ENCODE peak calls at places on chromosomes 12 and 14, in four cellular contexts. A is HL-60, Z is GM12878, T is K562. E is an unnamed sample.

GRCh38 chr14:40093800-40094199 is 661.6 kb upstream of the FBXO33 start:
- DNase-seq in T (no peak), A (no peak), Z (no peak), E (no peak)

GRCh38 chr12:25864287-25864686 is 94.2 kb upstream of the RASSF8 start:
- DNase-seq in Z (no peak), T (no peak), A (no peak), E (no peak)

GRCh38 chr14:74980398-74980745 is 22.3 kb upstream of the EIF2B2 start:
- DNase-seq in A (no peak), T (no peak), Z (no peak), E (no peak)

GRCh38 chr12:111330800-111331752 is 37.8 kb downstream of the PHETA1 start:
- DNase-seq in T (peak; percentile 57), A (no peak), Z (no peak), E (no peak)

GRCh38 chr14:64725879-64726584 is 21.8 kb downstream of the PLEKHG3 start:
- DNase-seq in A (no peak), T (no peak), Z (no peak), E (no peak)

GRCh38 chr12:117240356-117240755 is 50.1 kb upstream of the FBXO21 start:
- DNase-seq in Z (no peak), A (no peak), T (no peak), E (no peak)

GRCh38 chr12:123853401-123854070 is 91.4 kb downstream of the DNAH10 start:
- DNase-seq in T (no peak), Z (no peak), A (no peak), E (no peak)

GRCh38 chr12:64400041-64400440 is 4.2 kb upstream of the XPOT start:
- DNase-seq in T (peak; percentile 46), A (no peak), Z (no peak), E (no peak)

GRCh38 chr12:42483534-42483857 is 106.0 kb downstream of the PRICKLE1 start:
- DNase-seq in T (peak; percentile 51), A (no peak), Z (no peak), E (peak; percentile 49)

GRCh38 chr12:30450872-30451271 is 244.8 kb downstream of the IPO8 start:
- DNase-seq in Z (no peak), T (peak; percentile 45), A (no peak), E (no peak)

GRCh38 chr12:65994318-65994717 is 136.2 kb downstream of the LLPH start:
- DNase-seq in Z (no peak), A (no peak), T (no peak), E (no peak)

GRCh38 chr12:55582066-55582465 is 9.8 kb downstream of the OR2AP1 start:
- DNase-seq in A (no peak), Z (no peak), T (no peak), E (no peak)

GRCh38 chr12:41795910-41796309 is 348.8 kb downstream of the GXYLT1 start:
- DNase-seq in T (no peak), A (no peak), Z (no peak), E (no peak)

GRCh38 chr12:44976246-44976645 is 74.7 kb downstream of the DBX2 start:
- DNase-seq in A (no peak), T (no peak), Z (no peak), E (no peak)

GRCh38 chr12:80708535-80709328 is 1.3 kb downstream of the MYF6 start:
- DNase-seq in Z (no peak), T (no peak), A (peak; percentile 8), E (no peak)

GRCh38 chr12:62192486-62193250 is 67.5 kb upstream of the USP15 start:
- DNase-seq in A (peak; percentile 57), T (peak; percentile 73), Z (peak; percentile 20), E (peak; percentile 46)

GRCh38 chr14:60862283-60862682 is 118.6 kb downstream of the TRMT5 start:
- DNase-seq in A (no peak), T (no peak), Z (no peak), E (no peak)

GRCh38 chr14:88248606-88249005 is 74.5 kb downstream of the KCNK10 start:
- DNase-seq in Z (no peak), A (no peak), T (no peak), E (no peak)

GRCh38 chr14:29740491-29740890 is 187.2 kb downstream of the PRKD1 start:
- DNase-seq in A (no peak), T (no peak), Z (no peak), E (no peak)

GRCh38 chr14:104524726-104525125 is 54.8 kb upstream of the C14orf180 start:
- DNase-seq in Z (no peak), T (no peak), A (no peak), E (no peak)

GRCh38 chr12:109461049-109461845 is 15.9 kb downstream of the KCTD10 start:
- DNase-seq in T (peak; percentile 89), A (peak; percentile 29), Z (no peak), E (no peak)

GRCh38 chr12:72214163-72214562 is 58.0 kb upstream of the TRHDE start:
- DNase-seq in T (no peak), Z (no peak), A (no peak), E (no peak)

GRCh38 chr14:54627325-54627717 is 60.4 kb downstream of the SAMD4A start:
- DNase-seq in Z (no peak), A (no peak), T (no peak), E (peak; percentile 28)

GRCh38 chr12:88552672-88553079 is 27.6 kb downstream of the KITLG start:
- DNase-seq in Z (no peak), T (no peak), A (no peak), E (no peak)

GRCh38 chr14:104150201-104151027 is 12.0 kb downstream of the KIF26A start:
- DNase-seq in Z (no peak), A (no peak), T (no peak), E (no peak)

GRCh38 chr14:77868552-77869300 is 68.8 kb downstream of the ADCK1 start:
- DNase-seq in T (no peak), A (no peak), Z (no peak), E (no peak)

GRCh38 chr14:69924181-69924580 is 45.0 kb downstream of the SMOC1 start:
- DNase-seq in A (no peak), Z (no peak), T (no peak), E (no peak)

DNA sequence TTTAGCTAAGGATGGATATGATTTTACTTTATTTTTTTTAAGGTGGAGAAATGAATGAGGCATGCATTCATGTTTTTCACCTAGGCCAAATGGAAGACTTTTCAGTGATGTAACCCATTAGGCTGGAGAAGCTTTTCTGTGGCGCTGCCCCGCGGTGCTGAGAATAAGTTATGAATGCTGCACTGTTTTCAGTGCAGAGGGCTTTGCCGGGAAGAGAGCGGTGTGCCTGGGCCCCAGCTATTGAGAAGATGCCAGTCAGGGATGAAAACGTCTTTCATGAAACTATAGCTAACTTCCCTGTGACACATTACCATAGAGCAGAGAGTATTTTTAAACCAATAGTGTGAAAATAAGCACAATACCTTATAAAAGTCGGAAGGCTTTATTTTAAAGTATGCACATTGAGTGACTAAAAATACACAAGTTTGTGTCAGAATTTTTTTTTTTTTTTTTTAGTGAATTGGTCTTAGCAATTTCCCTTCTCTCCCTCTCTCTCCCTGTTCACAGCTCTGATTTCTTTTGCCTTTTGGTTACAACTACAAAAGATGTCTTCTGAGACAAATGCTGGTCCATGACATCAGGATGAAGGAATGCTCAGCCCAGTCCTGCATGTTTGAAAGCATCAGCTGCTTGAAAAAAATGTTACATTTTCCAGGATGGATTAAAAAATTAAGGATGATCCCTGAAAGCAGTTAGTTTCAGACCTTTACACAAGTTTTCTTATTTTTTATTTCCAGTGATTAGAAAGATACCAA is 48.3 kb downstream of the NPAS3 start:
- DNase-seq in T (no peak), Z (no peak), A (no peak), E (no peak)
- TF ChIP-seq SPI1 in T (no peak), Z (no peak), A (no peak), E (no peak)

GRCh38 chr14:23557521-23557920 is 1.4 kb downstream of the THTPA start:
- DNase-seq in A (no peak), T (no peak), Z (no peak), E (no peak)

GRCh38 chr14:23559921-23560520 is 4.0 kb downstream of the THTPA start:
- DNase-seq in T (no peak), A (no peak), Z (no peak), E (no peak)

GRCh38 chr14:23558363-23559009 is 2.4 kb downstream of the THTPA start:
- DNase-seq in T (no peak), A (no peak), Z (no peak), E (no peak)

GRCh38 chr14:23557946-23558345 is 1.9 kb downstream of the THTPA start:
- DNase-seq in A (no peak), Z (no peak), T (no peak), E (no peak)

GRCh38 chr14:23559010-23559920 is 3.2 kb downstream of the THTPA start:
- DNase-seq in Z (no peak), A (no peak), T (peak; percentile 69), E (no peak)
- TF ChIP-seq POLR2AphosphoS5 in Z (no peak), A (no peak), T (no peak), E (no peak)

GRCh38 chr14:99573000-99573330 is 31.0 kb downstream of the CCDC85C start:
- DNase-seq in T (no peak), Z (no peak), A (no peak), E (no peak)
- TF ChIP-seq SPI1 in T (no peak), Z (no peak), A (no peak), E (no peak)

DNA sequence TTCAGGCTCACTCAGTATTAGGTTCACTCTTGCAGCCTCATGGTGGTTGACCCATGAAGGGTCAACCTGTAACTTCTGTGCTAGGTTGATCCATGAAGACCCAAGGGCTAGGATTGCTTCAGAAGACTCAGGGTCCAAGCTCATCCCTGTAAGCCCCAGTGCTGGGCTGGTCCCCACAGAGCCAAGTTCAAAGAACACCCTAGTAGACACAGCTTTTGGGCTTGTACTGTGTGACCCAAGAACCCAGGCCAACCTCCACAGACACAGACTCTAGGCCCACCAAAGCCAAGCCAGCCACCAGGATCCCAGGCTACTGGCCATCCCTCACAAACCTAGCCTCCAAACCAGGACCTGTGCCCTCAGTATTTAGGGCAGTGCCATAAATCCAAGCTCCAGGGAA is 1020.6 kb downstream of the SLC16A7 start:
- DNase-seq in T (no peak), Z (no peak), A (no peak), E (no peak)
- TF ChIP-seq POLR2AphosphoS5 in T (no peak), Z (no peak), A (no peak), E (no peak)

GRCh38 chr12:50224026-50224692 is 57.0 kb upstream of the CERS5 start:
- DNase-seq in Z (no peak), A (no peak), T (no peak), E (no peak)

GRCh38 chr12:50222275-50222783 is 55.2 kb upstream of the CERS5 start:
- DNase-seq in Z (no peak), A (peak; percentile 51), T (peak; percentile 76), E (no peak)

GRCh38 chr12:50220357-50221061 is 53.3 kb upstream of the CERS5 start:
- DNase-seq in Z (peak; percentile 57), T (peak; percentile 29), A (no peak), E (no peak)

GRCh38 chr12:50219544-50219943 is 52.4 kb upstream of the CERS5 start:
- DNase-seq in T (no peak), Z (no peak), A (no peak), E (no peak)

DNA sequence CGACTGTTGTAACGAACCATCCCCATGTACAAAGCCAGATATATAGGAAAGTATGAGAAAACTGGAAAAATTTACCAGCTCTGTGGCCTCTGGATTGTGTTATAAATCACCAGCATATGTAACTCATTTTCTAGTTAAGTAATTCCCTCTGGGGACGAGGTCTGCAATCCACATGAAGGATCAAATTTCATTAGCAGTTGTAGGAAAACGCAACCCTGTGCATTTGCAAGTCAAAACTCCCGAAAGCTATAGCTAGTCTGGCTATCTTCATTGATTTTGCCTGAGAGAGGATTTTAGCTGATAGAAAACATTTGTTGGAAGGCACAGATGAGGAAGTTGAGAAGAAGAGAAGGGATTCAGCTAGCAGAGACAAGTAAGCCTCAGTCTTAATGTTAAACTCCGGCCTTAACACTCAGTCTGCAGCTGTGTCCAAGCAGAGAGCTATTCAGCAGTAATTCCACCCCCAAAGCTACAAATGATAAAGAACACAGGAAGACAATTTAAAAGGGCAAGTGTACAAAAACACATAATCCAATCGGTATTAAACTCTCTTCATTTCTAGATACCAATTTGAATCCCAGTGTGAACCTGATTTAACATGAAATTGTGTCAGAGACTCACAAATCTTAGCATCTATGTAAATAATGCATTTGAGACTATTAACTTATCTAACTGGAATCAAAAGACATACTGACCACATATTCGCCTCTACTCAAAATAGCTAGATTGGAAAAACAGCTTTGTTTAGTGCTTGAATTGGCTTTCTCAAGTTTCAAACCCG is 54.2 kb upstream of the CERS5 start:
- DNase-seq in Z (peak; percentile 53), T (peak; percentile 32), A (no peak), E (no peak)
- TF ChIP-seq SPI1 in Z (no peak), T (no peak), A (peak; percentile 1), E (no peak)

E was measured in GM12891.